ENCODE peak calls at places on chromosomes 3 and 15, in nine cellular contexts. One of them, this sample, is unnamed.

GRCh38 chr15:52078876-52079700 is 33.5 kb downstream of the BCL2L10 start:
- DNase-seq in SW480: peak; percentile 23
- DNase-seq in iPS-NIHi11: peak; percentile 84
- DNase-seq in stimulated activated CD4-positive, alpha-beta T cell treated with anti-CD3 and anti-CD28 coated beads, Interleukin-2, amount 100 ng/mL, for 4 hours: peak; percentile 76
- DNase-seq in caudate nucleus: no peak
- DNase-seq in effector memory CD8-positive, alpha-beta T cell: peak; percentile 74
- DNase-seq in Caco-2: peak; percentile 85
- DNase-seq in progenitor cell of endocrine pancreas: peak; percentile 75
- DNase-seq in neural crest cell: peak; percentile 88
- DNase-seq in this sample: peak; percentile 94

GRCh38 chr15:54644796-54645195 is 551.9 kb downstream of the RSL24D1 start:
- DNase-seq in SW480: no peak
- DNase-seq in iPS-NIHi11: no peak
- DNase-seq in stimulated activated CD4-positive, alpha-beta T cell treated with anti-CD3 and anti-CD28 coated beads, Interleukin-2, amount 100 ng/mL, for 4 hours: no peak
- DNase-seq in caudate nucleus: no peak
- DNase-seq in effector memory CD8-positive, alpha-beta T cell: no peak
- DNase-seq in Caco-2: no peak
- DNase-seq in progenitor cell of endocrine pancreas: no peak
- DNase-seq in neural crest cell: no peak
- DNase-seq in this sample: no peak

GRCh38 chr3:169541528-169541927 is 122.0 kb downstream of the MECOM start:
- DNase-seq in SW480: no peak
- DNase-seq in iPS-NIHi11: no peak
- DNase-seq in stimulated activated CD4-positive, alpha-beta T cell treated with anti-CD3 and anti-CD28 coated beads, Interleukin-2, amount 100 ng/mL, for 4 hours: no peak
- DNase-seq in caudate nucleus: no peak
- DNase-seq in effector memory CD8-positive, alpha-beta T cell: no peak
- DNase-seq in Caco-2: no peak
- DNase-seq in progenitor cell of endocrine pancreas: no peak
- DNase-seq in neural crest cell: no peak
- DNase-seq in this sample: no peak

GRCh38 chr3:196454935-196455334 is 22.7 kb upstream of the UBXN7 start:
- DNase-seq in SW480: no peak
- DNase-seq in iPS-NIHi11: no peak
- DNase-seq in stimulated activated CD4-positive, alpha-beta T cell treated with anti-CD3 and anti-CD28 coated beads, Interleukin-2, amount 100 ng/mL, for 4 hours: no peak
- DNase-seq in caudate nucleus: no peak
- DNase-seq in effector memory CD8-positive, alpha-beta T cell: no peak
- DNase-seq in Caco-2: no peak
- DNase-seq in progenitor cell of endocrine pancreas: no peak
- DNase-seq in neural crest cell: no peak
- DNase-seq in this sample: no peak

GRCh38 chr3:33936171-33936920 is 137.9 kb downstream of the PDCD6IP start:
- DNase-seq in SW480: no peak
- DNase-seq in iPS-NIHi11: no peak
- DNase-seq in stimulated activated CD4-positive, alpha-beta T cell treated with anti-CD3 and anti-CD28 coated beads, Interleukin-2, amount 100 ng/mL, for 4 hours: no peak
- DNase-seq in caudate nucleus: no peak
- DNase-seq in effector memory CD8-positive, alpha-beta T cell: no peak
- DNase-seq in Caco-2: no peak
- DNase-seq in progenitor cell of endocrine pancreas: no peak
- DNase-seq in neural crest cell: no peak
- DNase-seq in this sample: no peak

GRCh38 chr15:40047413-40048154 is 8.6 kb upstream of the SRP14 start:
- DNase-seq in SW480: no peak
- DNase-seq in iPS-NIHi11: no peak
- DNase-seq in stimulated activated CD4-positive, alpha-beta T cell treated with anti-CD3 and anti-CD28 coated beads, Interleukin-2, amount 100 ng/mL, for 4 hours: peak; percentile 42
- DNase-seq in caudate nucleus: no peak
- DNase-seq in effector memory CD8-positive, alpha-beta T cell: no peak
- DNase-seq in Caco-2: no peak
- DNase-seq in progenitor cell of endocrine pancreas: no peak
- DNase-seq in neural crest cell: no peak
- DNase-seq in this sample: no peak

GRCh38 chr3:9342696-9343095 is 20.2 kb upstream of the THUMPD3 start:
- DNase-seq in SW480: no peak
- DNase-seq in iPS-NIHi11: no peak
- DNase-seq in stimulated activated CD4-positive, alpha-beta T cell treated with anti-CD3 and anti-CD28 coated beads, Interleukin-2, amount 100 ng/mL, for 4 hours: no peak
- DNase-seq in caudate nucleus: no peak
- DNase-seq in effector memory CD8-positive, alpha-beta T cell: no peak
- DNase-seq in Caco-2: no peak
- DNase-seq in progenitor cell of endocrine pancreas: no peak
- DNase-seq in neural crest cell: no peak
- DNase-seq in this sample: no peak

GRCh38 chr3:158725348-158725966 is 6.8 kb downstream of the RARRES1 start:
- DNase-seq in SW480: peak; percentile 58
- DNase-seq in iPS-NIHi11: no peak
- DNase-seq in stimulated activated CD4-positive, alpha-beta T cell treated with anti-CD3 and anti-CD28 coated beads, Interleukin-2, amount 100 ng/mL, for 4 hours: no peak
- DNase-seq in caudate nucleus: no peak
- DNase-seq in effector memory CD8-positive, alpha-beta T cell: no peak
- DNase-seq in Caco-2: no peak
- DNase-seq in progenitor cell of endocrine pancreas: no peak
- DNase-seq in neural crest cell: no peak
- DNase-seq in this sample: no peak

GRCh38 chr15:84108725-84109124 is 126.8 kb upstream of the GOLGA6L4 start:
- DNase-seq in SW480: no peak
- DNase-seq in iPS-NIHi11: no peak
- DNase-seq in stimulated activated CD4-positive, alpha-beta T cell treated with anti-CD3 and anti-CD28 coated beads, Interleukin-2, amount 100 ng/mL, for 4 hours: no peak
- DNase-seq in caudate nucleus: no peak
- DNase-seq in effector memory CD8-positive, alpha-beta T cell: no peak
- DNase-seq in Caco-2: no peak
- DNase-seq in progenitor cell of endocrine pancreas: no peak
- DNase-seq in neural crest cell: no peak
- DNase-seq in this sample: no peak

GRCh38 chr3:112752092-112752512 is 94.6 kb downstream of the CD200R1L start:
- DNase-seq in SW480: peak; percentile 21
- DNase-seq in iPS-NIHi11: no peak
- DNase-seq in stimulated activated CD4-positive, alpha-beta T cell treated with anti-CD3 and anti-CD28 coated beads, Interleukin-2, amount 100 ng/mL, for 4 hours: no peak
- DNase-seq in caudate nucleus: no peak
- DNase-seq in effector memory CD8-positive, alpha-beta T cell: no peak
- DNase-seq in Caco-2: peak; percentile 37
- DNase-seq in progenitor cell of endocrine pancreas: no peak
- DNase-seq in neural crest cell: no peak
- DNase-seq in this sample: no peak

GRCh38 chr15:95247068-95247984 is 1016.0 kb downstream of the MCTP2 start:
- DNase-seq in SW480: peak; percentile 66
- DNase-seq in iPS-NIHi11: no peak
- DNase-seq in stimulated activated CD4-positive, alpha-beta T cell treated with anti-CD3 and anti-CD28 coated beads, Interleukin-2, amount 100 ng/mL, for 4 hours: no peak
- DNase-seq in caudate nucleus: no peak
- DNase-seq in effector memory CD8-positive, alpha-beta T cell: no peak
- DNase-seq in Caco-2: no peak
- DNase-seq in progenitor cell of endocrine pancreas: no peak
- DNase-seq in neural crest cell: no peak
- DNase-seq in this sample: no peak

GRCh38 chr15:90599639-90600038 is 69.9 kb downstream of the CRTC3 start:
- DNase-seq in SW480: no peak
- DNase-seq in iPS-NIHi11: no peak
- DNase-seq in stimulated activated CD4-positive, alpha-beta T cell treated with anti-CD3 and anti-CD28 coated beads, Interleukin-2, amount 100 ng/mL, for 4 hours: no peak
- DNase-seq in caudate nucleus: no peak
- DNase-seq in effector memory CD8-positive, alpha-beta T cell: no peak
- DNase-seq in Caco-2: no peak
- DNase-seq in progenitor cell of endocrine pancreas: no peak
- DNase-seq in neural crest cell: no peak
- DNase-seq in this sample: no peak

GRCh38 chr3:96622878-96623277 is 191.5 kb upstream of the EPHA6 start:
- DNase-seq in SW480: no peak
- DNase-seq in iPS-NIHi11: no peak
- DNase-seq in stimulated activated CD4-positive, alpha-beta T cell treated with anti-CD3 and anti-CD28 coated beads, Interleukin-2, amount 100 ng/mL, for 4 hours: no peak
- DNase-seq in caudate nucleus: no peak
- DNase-seq in effector memory CD8-positive, alpha-beta T cell: no peak
- DNase-seq in Caco-2: no peak
- DNase-seq in progenitor cell of endocrine pancreas: no peak
- DNase-seq in neural crest cell: no peak
- DNase-seq in this sample: no peak

GRCh38 chr3:128624526-128625138 is 26.0 kb downstream of the RPN1 start:
- DNase-seq in SW480: no peak
- DNase-seq in iPS-NIHi11: no peak
- DNase-seq in stimulated activated CD4-positive, alpha-beta T cell treated with anti-CD3 and anti-CD28 coated beads, Interleukin-2, amount 100 ng/mL, for 4 hours: no peak
- DNase-seq in caudate nucleus: no peak
- DNase-seq in effector memory CD8-positive, alpha-beta T cell: no peak
- DNase-seq in Caco-2: no peak
- DNase-seq in progenitor cell of endocrine pancreas: no peak
- DNase-seq in neural crest cell: no peak
- DNase-seq in this sample: no peak

GRCh38 chr3:164320962-164321361 is 757.3 kb downstream of the SI start:
- DNase-seq in SW480: no peak
- DNase-seq in iPS-NIHi11: no peak
- DNase-seq in stimulated activated CD4-positive, alpha-beta T cell treated with anti-CD3 and anti-CD28 coated beads, Interleukin-2, amount 100 ng/mL, for 4 hours: no peak
- DNase-seq in caudate nucleus: no peak
- DNase-seq in effector memory CD8-positive, alpha-beta T cell: no peak
- DNase-seq in Caco-2: no peak
- DNase-seq in progenitor cell of endocrine pancreas: no peak
- DNase-seq in neural crest cell: no peak
- DNase-seq in this sample: peak; percentile 19

GRCh38 chr15:76342382-76343201 is 6.0 kb downstream of the ISL2 start:
- DNase-seq in SW480: no peak
- DNase-seq in iPS-NIHi11: peak; percentile 80
- DNase-seq in stimulated activated CD4-positive, alpha-beta T cell treated with anti-CD3 and anti-CD28 coated beads, Interleukin-2, amount 100 ng/mL, for 4 hours: no peak
- DNase-seq in caudate nucleus: no peak
- DNase-seq in effector memory CD8-positive, alpha-beta T cell: no peak
- DNase-seq in Caco-2: no peak
- DNase-seq in progenitor cell of endocrine pancreas: no peak
- DNase-seq in neural crest cell: peak; percentile 12
- DNase-seq in this sample: peak; percentile 78

GRCh38 chr15:40506964-40507571 is 36.3 kb downstream of the CHST14 start:
- DNase-seq in SW480: peak; percentile 69
- DNase-seq in iPS-NIHi11: peak; percentile 92
- DNase-seq in stimulated activated CD4-positive, alpha-beta T cell treated with anti-CD3 and anti-CD28 coated beads, Interleukin-2, amount 100 ng/mL, for 4 hours: peak; percentile 54
- DNase-seq in caudate nucleus: peak; percentile 5
- DNase-seq in effector memory CD8-positive, alpha-beta T cell: peak; percentile 48
- DNase-seq in Caco-2: peak; percentile 85
- DNase-seq in progenitor cell of endocrine pancreas: peak; percentile 78
- DNase-seq in neural crest cell: peak; percentile 80
- DNase-seq in this sample: peak; percentile 91

GRCh38 chr3:134494539-134494938 is 8.7 kb downstream of the CEP63 start:
- DNase-seq in SW480: no peak
- DNase-seq in iPS-NIHi11: no peak
- DNase-seq in stimulated activated CD4-positive, alpha-beta T cell treated with anti-CD3 and anti-CD28 coated beads, Interleukin-2, amount 100 ng/mL, for 4 hours: no peak
- DNase-seq in caudate nucleus: no peak
- DNase-seq in effector memory CD8-positive, alpha-beta T cell: no peak
- DNase-seq in Caco-2: no peak
- DNase-seq in progenitor cell of endocrine pancreas: no peak
- DNase-seq in neural crest cell: no peak
- DNase-seq in this sample: no peak

GRCh38 chr3:100003609-100004503 is 110.4 kb downstream of the FILIP1L start:
- DNase-seq in SW480: no peak
- DNase-seq in iPS-NIHi11: no peak
- DNase-seq in stimulated activated CD4-positive, alpha-beta T cell treated with anti-CD3 and anti-CD28 coated beads, Interleukin-2, amount 100 ng/mL, for 4 hours: no peak
- DNase-seq in caudate nucleus: no peak
- DNase-seq in effector memory CD8-positive, alpha-beta T cell: no peak
- DNase-seq in Caco-2: no peak
- DNase-seq in progenitor cell of endocrine pancreas: no peak
- DNase-seq in neural crest cell: no peak
- DNase-seq in this sample: no peak

GRCh38 chr3:30408105-30408557 is 198.3 kb upstream of the TGFBR2 start:
- DNase-seq in SW480: no peak
- DNase-seq in iPS-NIHi11: no peak
- DNase-seq in stimulated activated CD4-positive, alpha-beta T cell treated with anti-CD3 and anti-CD28 coated beads, Interleukin-2, amount 100 ng/mL, for 4 hours: no peak
- DNase-seq in caudate nucleus: no peak
- DNase-seq in effector memory CD8-positive, alpha-beta T cell: no peak
- DNase-seq in Caco-2: no peak
- DNase-seq in progenitor cell of endocrine pancreas: no peak
- DNase-seq in neural crest cell: no peak
- DNase-seq in this sample: no peak

GRCh38 chr15:50148362-50148963 is 29.4 kb upstream of the ATP8B4 start:
- DNase-seq in SW480: peak; percentile 39
- DNase-seq in iPS-NIHi11: peak; percentile 41
- DNase-seq in stimulated activated CD4-positive, alpha-beta T cell treated with anti-CD3 and anti-CD28 coated beads, Interleukin-2, amount 100 ng/mL, for 4 hours: no peak
- DNase-seq in caudate nucleus: no peak
- DNase-seq in effector memory CD8-positive, alpha-beta T cell: no peak
- DNase-seq in Caco-2: peak; percentile 71
- DNase-seq in progenitor cell of endocrine pancreas: no peak
- DNase-seq in neural crest cell: peak; percentile 16
- DNase-seq in this sample: peak; percentile 54

GRCh38 chr3:46163551-46163981 is 44.5 kb downstream of the CCR1 start:
- DNase-seq in SW480: peak; percentile 86
- DNase-seq in iPS-NIHi11: no peak
- DNase-seq in stimulated activated CD4-positive, alpha-beta T cell treated with anti-CD3 and anti-CD28 coated beads, Interleukin-2, amount 100 ng/mL, for 4 hours: no peak
- DNase-seq in caudate nucleus: no peak
- DNase-seq in effector memory CD8-positive, alpha-beta T cell: no peak
- DNase-seq in Caco-2: peak; percentile 88
- DNase-seq in progenitor cell of endocrine pancreas: no peak
- DNase-seq in neural crest cell: no peak
- DNase-seq in this sample: no peak

GRCh38 chr3:112813723-112814171 is 32.9 kb downstream of the CD200R1L start:
- DNase-seq in SW480: no peak
- DNase-seq in iPS-NIHi11: no peak
- DNase-seq in stimulated activated CD4-positive, alpha-beta T cell treated with anti-CD3 and anti-CD28 coated beads, Interleukin-2, amount 100 ng/mL, for 4 hours: no peak
- DNase-seq in caudate nucleus: no peak
- DNase-seq in effector memory CD8-positive, alpha-beta T cell: no peak
- DNase-seq in Caco-2: no peak
- DNase-seq in progenitor cell of endocrine pancreas: no peak
- DNase-seq in neural crest cell: no peak
- DNase-seq in this sample: no peak

GRCh38 chr3:144879701-144880100 is 908.1 kb downstream of the DIPK2A start:
- DNase-seq in SW480: no peak
- DNase-seq in iPS-NIHi11: no peak
- DNase-seq in stimulated activated CD4-positive, alpha-beta T cell treated with anti-CD3 and anti-CD28 coated beads, Interleukin-2, amount 100 ng/mL, for 4 hours: no peak
- DNase-seq in caudate nucleus: no peak
- DNase-seq in effector memory CD8-positive, alpha-beta T cell: no peak
- DNase-seq in Caco-2: no peak
- DNase-seq in progenitor cell of endocrine pancreas: no peak
- DNase-seq in neural crest cell: no peak
- DNase-seq in this sample: no peak

GRCh38 chr3:118101891-118102290 is 932.8 kb downstream of the IGSF11 start:
- DNase-seq in SW480: no peak
- DNase-seq in iPS-NIHi11: no peak
- DNase-seq in stimulated activated CD4-positive, alpha-beta T cell treated with anti-CD3 and anti-CD28 coated beads, Interleukin-2, amount 100 ng/mL, for 4 hours: no peak
- DNase-seq in caudate nucleus: no peak
- DNase-seq in effector memory CD8-positive, alpha-beta T cell: no peak
- DNase-seq in Caco-2: no peak
- DNase-seq in progenitor cell of endocrine pancreas: no peak
- DNase-seq in neural crest cell: no peak
- DNase-seq in this sample: no peak

GRCh38 chr3:13575459-13576061 is 26.6 kb downstream of the FBLN2 start:
- DNase-seq in SW480: no peak
- DNase-seq in iPS-NIHi11: no peak
- DNase-seq in stimulated activated CD4-positive, alpha-beta T cell treated with anti-CD3 and anti-CD28 coated beads, Interleukin-2, amount 100 ng/mL, for 4 hours: no peak
- DNase-seq in caudate nucleus: no peak
- DNase-seq in effector memory CD8-positive, alpha-beta T cell: no peak
- DNase-seq in Caco-2: no peak
- DNase-seq in progenitor cell of endocrine pancreas: no peak
- DNase-seq in neural crest cell: no peak
- DNase-seq in this sample: no peak

GRCh38 chr15:57158589-57158988 is 217.7 kb upstream of the CGNL1 start:
- DNase-seq in SW480: no peak
- DNase-seq in iPS-NIHi11: no peak
- DNase-seq in stimulated activated CD4-positive, alpha-beta T cell treated with anti-CD3 and anti-CD28 coated beads, Interleukin-2, amount 100 ng/mL, for 4 hours: no peak
- DNase-seq in caudate nucleus: no peak
- DNase-seq in effector memory CD8-positive, alpha-beta T cell: no peak
- DNase-seq in Caco-2: no peak
- DNase-seq in progenitor cell of endocrine pancreas: no peak
- DNase-seq in neural crest cell: no peak
- DNase-seq in this sample: no peak